ENCODE peak calls at places on chromosomes 13 and 19, in five cellular contexts. L is AG09319, F is nephron progenitor cell, S is breast epithelium, E is IMR-90. D is an unnamed sample.

GRCh38 chr13:71320452-71320851 is 546.6 kb downstream of the DACH1 start:
- DNase-seq in S (no peak), L (no peak), F (no peak), E (peak; percentile 41), D (no peak)

GRCh38 chr19:1780272-1780957 is 27.1 kb downstream of the ONECUT3 start:
- DNase-seq in L (no peak), F (no peak), E (peak; percentile 16), S (no peak), D (no peak)

GRCh38 chr19:35065574-35065973 is 24.1 kb downstream of the HPN start:
- DNase-seq in E (no peak), S (no peak), L (no peak), F (no peak), D (no peak)

GRCh38 chr13:99442273-99442895 is 58.9 kb upstream of the TM9SF2 start:
- DNase-seq in S (no peak), L (no peak), E (peak; percentile 45), F (peak; percentile 47), D (no peak)

GRCh38 chr13:39012608-39013007 is 22.0 kb upstream of the STOML3 start:
- DNase-seq in E (no peak), S (no peak), F (no peak), L (no peak), D (no peak)

GRCh38 chr19:54607782-54608150 is 14.3 kb downstream of the LILRA1 start:
- DNase-seq in L (no peak), S (no peak), E (no peak), F (no peak), D (no peak)

GRCh38 chr19:40398417-40399056 is 8.6 kb upstream of the HIPK4 start:
- DNase-seq in L (no peak), E (no peak), S (peak; percentile 82), F (peak; percentile 56), D (no peak)

GRCh38 chr13:20057963-20058362 is 99.4 kb downstream of the ZMYM2 start:
- DNase-seq in E (no peak), L (no peak), F (no peak), S (no peak), D (no peak)

GRCh38 chr13:85013006-85013405 is 786.2 kb downstream of the SLITRK6 start:
- DNase-seq in E (no peak), S (no peak), L (no peak), F (no peak), D (no peak)

GRCh38 chr13:39531646-39532045 is 71.3 kb downstream of the LHFPL6 start:
- DNase-seq in F (no peak), S (no peak), E (peak; percentile 32), L (no peak), D (no peak)

GRCh38 chr13:91576590-91576989 is 178.2 kb downstream of the GPC5 start:
- DNase-seq in L (no peak), S (no peak), E (no peak), F (peak; percentile 4), D (no peak)

GRCh38 chr13:20332361-20333096 is 100.4 kb upstream of the GJB6 start:
- DNase-seq in L (no peak), S (no peak), F (no peak), E (no peak), D (no peak)

GRCh38 chr13:73303858-73304257 is 245.1 kb downstream of the KLF5 start:
- DNase-seq in F (no peak), L (no peak), E (peak; percentile 75), S (no peak), D (no peak)

GRCh38 chr13:65985632-65986031 is 1244.5 kb downstream of the PCDH9 start:
- DNase-seq in S (no peak), F (peak; percentile 15), E (no peak), L (no peak), D (no peak)

GRCh38 chr19:35120898-35121297 is 5.3 kb downstream of the FXYD3 start:
- DNase-seq in L (no peak), S (no peak), E (no peak), F (no peak), D (no peak)

GRCh38 chr19:10478903-10479384 is 24.2 kb downstream of the KEAP1 start:
- DNase-seq in L (peak; percentile 57), F (peak; percentile 78), S (peak; percentile 91), E (peak; percentile 82), D (no peak)

GRCh38 chr19:19618384-19619051 is at the start of gene PBX4:
- DNase-seq in L (peak; percentile 68), F (peak; percentile 99), S (peak; percentile 90), E (peak; percentile 82), D (peak; percentile 87)

GRCh38 chr13:72839831-72840426 is 58.0 kb downstream of the PIBF1 start:
- DNase-seq in E (peak; percentile 42), L (no peak), S (no peak), F (peak; percentile 33), D (no peak)

GRCh38 chr13:76538004-76538403 is 348.2 kb downstream of the KCTD12 start:
- DNase-seq in L (no peak), F (no peak), E (no peak), S (no peak), D (no peak)

GRCh38 chr13:87674143-87674772 is 3.1 kb downstream of the SLITRK5 start:
- DNase-seq in E (no peak), L (no peak), S (no peak), F (no peak), D (no peak)

GRCh38 chr19:50003810-50004419 is 21.3 kb downstream of the VRK3 start:
- DNase-seq in L (peak; percentile 86), F (no peak), S (peak; percentile 19), E (peak; percentile 97), D (no peak)

GRCh38 chr13:44359983-44360375 is 13.6 kb upstream of the SERP2 start:
- DNase-seq in E (no peak), F (no peak), L (no peak), S (no peak), D (no peak)

GRCh38 chr13:77381059-77381458 is 54.2 kb upstream of the MYCBP2 start:
- DNase-seq in F (no peak), E (no peak), L (no peak), S (no peak), D (no peak)

GRCh38 chr19:56106397-56106849 is 14.7 kb downstream of the ZNF787 start:
- DNase-seq in S (no peak), F (no peak), L (no peak), E (no peak), D (no peak)

GRCh38 chr19:2538096-2538757 is 62.3 kb downstream of the GADD45B start:
- DNase-seq in L (no peak), F (no peak), E (no peak), S (no peak), D (no peak)

GRCh38 chr19:15779756-15780476 is 7.5 kb upstream of the OR10H5 start:
- DNase-seq in E (no peak), S (peak; percentile 76), L (no peak), F (no peak), D (no peak)

GRCh38 chr13:91450913-91451312 is 52.5 kb downstream of the GPC5 start:
- DNase-seq in E (no peak), S (no peak), F (no peak), L (no peak), D (no peak)

GRCh38 chr19:42277821-42278809 is 9.1 kb downstream of the CIC start:
- DNase-seq in L (no peak), F (no peak), E (no peak), S (peak; percentile 91), D (no peak)

GRCh38 chr13:59514316-59514715 is 649.4 kb downstream of the DIAPH3 start:
- DNase-seq in E (no peak), L (no peak), F (no peak), S (no peak), D (no peak)

GRCh38 chr13:73060251-73061160 is 1.7 kb downstream of the KLF5 start:
- DNase-seq in E (peak; percentile 82), F (peak; percentile 12), L (peak; percentile 50), S (peak; percentile 35), D (no peak)

GRCh38 chr19:48603850-48604249 is 2.7 kb upstream of the SPACA4 start:
- DNase-seq in L (no peak), S (no peak), E (no peak), F (no peak), D (no peak)

DNA sequence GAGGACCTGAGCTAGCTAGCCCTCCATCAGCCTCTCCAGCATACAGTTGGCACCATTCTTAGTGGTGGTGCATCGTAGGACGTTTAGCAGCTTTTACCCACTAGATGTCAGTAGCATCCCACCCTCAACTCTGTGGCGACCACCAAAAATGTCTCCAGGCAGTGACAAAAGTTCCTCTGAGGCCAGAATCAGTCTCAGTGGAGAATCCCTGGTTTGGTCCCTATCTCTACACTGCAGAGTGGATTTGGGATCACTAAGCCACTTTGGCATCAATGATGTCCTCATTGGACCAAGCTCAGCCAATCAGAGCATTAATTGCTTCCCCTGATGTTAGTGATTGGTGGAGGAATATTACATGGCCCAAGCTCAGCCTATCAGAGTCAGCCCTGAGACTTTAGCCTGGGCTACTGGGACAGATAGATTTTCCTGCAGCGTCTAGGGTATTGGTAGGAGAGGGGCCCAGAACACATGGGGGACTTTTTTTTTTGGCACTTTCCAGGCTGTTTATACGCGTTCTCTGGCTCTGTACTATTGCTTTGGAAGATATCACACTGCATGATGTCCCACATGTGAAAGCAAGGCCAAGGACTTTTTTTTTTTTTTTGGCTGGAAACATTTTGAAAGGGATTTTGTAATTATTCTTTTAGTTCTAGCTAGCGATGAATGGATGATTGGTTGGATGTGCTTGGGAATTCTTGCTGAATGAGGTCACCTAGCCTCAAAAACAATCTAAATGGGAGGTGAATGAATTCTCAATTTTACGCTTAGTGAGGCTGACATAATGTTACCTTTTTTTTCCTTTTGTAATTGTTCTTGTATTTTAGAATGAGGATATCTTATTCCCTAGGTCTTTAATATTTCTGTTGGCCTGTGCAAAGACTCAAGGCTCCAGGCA is 7.0 kb downstream of the TMEM221 start:
- DNase-seq in F (peak; percentile 44), E (no peak), L (no peak), S (no peak), D (no peak)
- TF ChIP-seq CTCF in F (peak; percentile 46), E (peak; percentile 42), L (peak; percentile 31), S (no peak), D (peak; percentile 31)

GRCh38 chr19:31232220-31232619 is 117.0 kb downstream of the TSHZ3 start:
- DNase-seq in S (no peak), F (no peak), E (peak; percentile 72), L (no peak), D (no peak)
- TF ChIP-seq CTCF in S (no peak), F (no peak), E (no peak), L (peak; percentile 15), D (peak; percentile 18)

DNA sequence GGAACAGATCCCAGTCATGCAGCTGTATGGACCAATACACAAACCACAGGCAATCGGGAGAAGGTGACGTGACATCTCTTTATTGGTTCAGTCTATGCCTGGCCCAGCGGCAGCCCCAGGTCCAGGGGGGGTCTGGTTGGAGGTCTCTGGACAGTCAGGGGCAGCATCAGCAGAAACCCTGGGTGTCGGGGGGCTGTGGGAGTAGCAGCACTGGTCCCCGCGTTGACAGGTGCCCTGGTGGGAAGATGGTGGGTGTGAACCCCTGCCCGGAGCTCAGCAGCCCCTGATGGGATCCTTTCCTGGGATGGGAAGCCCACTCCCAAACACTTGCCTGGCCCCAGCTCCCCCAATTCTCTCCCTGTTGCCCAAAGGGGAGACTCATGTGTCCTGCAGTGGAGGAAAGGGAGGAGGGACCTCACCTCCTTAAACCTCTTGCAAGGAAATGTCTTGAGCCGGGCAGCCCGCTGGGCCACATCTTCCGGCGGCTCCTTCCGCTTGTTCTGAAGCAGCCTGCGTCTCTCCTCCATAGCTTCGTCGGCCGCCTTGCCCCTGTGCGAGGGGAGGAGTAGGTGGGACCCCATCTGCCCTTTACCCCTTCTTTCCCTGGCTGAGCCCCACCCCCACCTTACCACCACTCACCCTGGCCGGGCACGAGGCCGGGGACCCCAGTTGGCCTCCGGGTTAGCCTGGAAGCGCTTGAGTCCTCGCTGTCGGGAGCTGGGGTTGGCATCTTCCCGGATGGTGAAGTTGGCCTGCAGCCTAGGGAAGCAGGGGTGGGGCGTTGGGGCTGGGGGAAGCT is 2.4 kb upstream of the LYL1 start:
- DNase-seq in F (no peak), L (no peak), S (no peak), E (no peak), D (no peak)
- TF ChIP-seq CTCF in F (no peak), L (no peak), S (no peak), E (no peak), D (no peak)

GRCh38 chr19:29834991-29835390 is 23.2 kb downstream of the CCNE1 start:
- DNase-seq in L (no peak), S (no peak), E (no peak), F (no peak), D (no peak)
- TF ChIP-seq CTCF in L (no peak), S (no peak), E (no peak), F (no peak), D (no peak)